ENCODE peak calls at places on chromosomes 5 and 9, in seven cellular contexts. One of them, this sample, is unnamed.

GRCh38 chr9:119736478-119737454 is 367.5 kb upstream of the BRINP1 start:
- DNase-seq in transverse colon: peak
- DNase-seq in GM12892: no peak
- DNase-seq in breast epithelium: no peak
- DNase-seq in upper lobe of left lung: peak
- DNase-seq in Peyer's patch: peak
- DNase-seq in HepG2: no peak
- DNase-seq in this sample: no peak

GRCh38 chr5:94908889-94909480 is 290.5 kb downstream of the SLF1 start:
- DNase-seq in transverse colon: no peak
- DNase-seq in GM12892: no peak
- DNase-seq in breast epithelium: no peak
- DNase-seq in upper lobe of left lung: no peak
- DNase-seq in Peyer's patch: no peak
- DNase-seq in HepG2: peak
- DNase-seq in this sample: no peak

GRCh38 chr5:71533614-71534013 is 53.5 kb upstream of the MCCC2 start:
- DNase-seq in transverse colon: no peak
- DNase-seq in GM12892: no peak
- DNase-seq in breast epithelium: no peak
- DNase-seq in upper lobe of left lung: no peak
- DNase-seq in Peyer's patch: no peak
- DNase-seq in HepG2: no peak
- DNase-seq in this sample: no peak

GRCh38 chr9:91187965-91188344 is 173.8 kb downstream of the AUH start:
- DNase-seq in transverse colon: no peak
- DNase-seq in GM12892: no peak
- DNase-seq in breast epithelium: no peak
- DNase-seq in upper lobe of left lung: no peak
- DNase-seq in Peyer's patch: peak
- DNase-seq in HepG2: no peak
- DNase-seq in this sample: no peak

GRCh38 chr5:92559743-92560142 is 1021.3 kb downstream of the NR2F1-AS1 start:
- DNase-seq in transverse colon: no peak
- DNase-seq in GM12892: no peak
- DNase-seq in breast epithelium: no peak
- DNase-seq in upper lobe of left lung: no peak
- DNase-seq in Peyer's patch: no peak
- DNase-seq in HepG2: no peak
- DNase-seq in this sample: no peak

GRCh38 chr9:6383551-6384225 is 29.3 kb upstream of the UHRF2 start:
- DNase-seq in transverse colon: no peak
- DNase-seq in GM12892: no peak
- DNase-seq in breast epithelium: no peak
- DNase-seq in upper lobe of left lung: no peak
- DNase-seq in Peyer's patch: no peak
- DNase-seq in HepG2: no peak
- DNase-seq in this sample: no peak

GRCh38 chr5:103962023-103962422 is 399.4 kb upstream of the NUDT12 start:
- DNase-seq in transverse colon: no peak
- DNase-seq in GM12892: no peak
- DNase-seq in breast epithelium: no peak
- DNase-seq in upper lobe of left lung: no peak
- DNase-seq in Peyer's patch: no peak
- DNase-seq in HepG2: peak
- DNase-seq in this sample: no peak

GRCh38 chr5:139982975-139983240 is 60.2 kb downstream of the NRG2 start:
- DNase-seq in transverse colon: no peak
- DNase-seq in GM12892: no peak
- DNase-seq in breast epithelium: no peak
- DNase-seq in upper lobe of left lung: no peak
- DNase-seq in Peyer's patch: no peak
- DNase-seq in HepG2: no peak
- DNase-seq in this sample: no peak

GRCh38 chr9:122158202-122158601 is 1.4 kb downstream of the NDUFA8 start:
- DNase-seq in transverse colon: peak
- DNase-seq in GM12892: peak
- DNase-seq in breast epithelium: no peak
- DNase-seq in upper lobe of left lung: no peak
- DNase-seq in Peyer's patch: peak
- DNase-seq in HepG2: peak
- DNase-seq in this sample: peak

GRCh38 chr5:33422191-33422590 is 18.6 kb upstream of the TARS1 start:
- DNase-seq in transverse colon: no peak
- DNase-seq in GM12892: no peak
- DNase-seq in breast epithelium: no peak
- DNase-seq in upper lobe of left lung: no peak
- DNase-seq in Peyer's patch: no peak
- DNase-seq in HepG2: no peak
- DNase-seq in this sample: no peak
- TF ChIP-seq POLR2A in transverse colon: no peak
- TF ChIP-seq POLR2A in GM12892: no peak
- TF ChIP-seq POLR2A in breast epithelium: no peak
- TF ChIP-seq POLR2A in upper lobe of left lung: no peak
- TF ChIP-seq POLR2A in Peyer's patch: no peak
- TF ChIP-seq POLR2A in HepG2: no peak
- TF ChIP-seq POLR2A in this sample: no peak

GRCh38 chr9:27118916-27119315 is 9.9 kb downstream of the TEK start:
- DNase-seq in transverse colon: no peak
- DNase-seq in GM12892: no peak
- DNase-seq in breast epithelium: no peak
- DNase-seq in upper lobe of left lung: no peak
- DNase-seq in Peyer's patch: no peak
- DNase-seq in HepG2: no peak
- DNase-seq in this sample: no peak
- TF ChIP-seq POLR2A in transverse colon: no peak
- TF ChIP-seq POLR2A in GM12892: no peak
- TF ChIP-seq POLR2A in breast epithelium: no peak
- TF ChIP-seq POLR2A in upper lobe of left lung: no peak
- TF ChIP-seq POLR2A in Peyer's patch: no peak
- TF ChIP-seq POLR2A in HepG2: no peak
- TF ChIP-seq POLR2A in this sample: no peak

GRCh38 chr5:862367-863243 is 11.8 kb upstream of the ZDHHC11 start:
- DNase-seq in transverse colon: no peak
- DNase-seq in GM12892: no peak
- DNase-seq in breast epithelium: no peak
- DNase-seq in upper lobe of left lung: peak
- DNase-seq in Peyer's patch: no peak
- DNase-seq in HepG2: no peak
- DNase-seq in this sample: no peak
- TF ChIP-seq POLR2A in transverse colon: no peak
- TF ChIP-seq POLR2A in GM12892: no peak
- TF ChIP-seq POLR2A in breast epithelium: no peak
- TF ChIP-seq POLR2A in upper lobe of left lung: no peak
- TF ChIP-seq POLR2A in Peyer's patch: no peak
- TF ChIP-seq POLR2A in HepG2: no peak
- TF ChIP-seq POLR2A in this sample: no peak

DNA sequence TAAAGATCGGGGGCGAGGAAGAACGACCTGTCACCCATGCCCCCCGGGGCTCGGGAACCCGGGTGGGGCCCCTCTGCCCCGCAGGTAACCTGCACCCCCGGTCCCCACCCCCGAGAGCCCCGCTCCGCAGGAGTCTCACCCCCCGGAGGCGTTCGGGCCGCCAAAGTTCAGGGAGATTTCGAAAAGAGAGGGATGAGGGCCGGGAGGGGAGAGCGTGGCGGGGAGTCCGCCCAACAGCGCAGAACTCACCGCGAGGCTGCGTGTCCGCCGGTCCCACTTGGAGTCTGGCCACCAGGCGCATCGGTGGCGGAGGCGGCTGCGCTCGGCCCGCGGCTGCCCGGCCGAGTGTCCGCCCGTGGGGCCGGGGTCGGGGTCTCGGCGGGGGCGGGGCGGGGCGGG is at the start of gene PHF19:
- DNase-seq in transverse colon: no peak
- DNase-seq in GM12892: peak
- DNase-seq in breast epithelium: no peak
- DNase-seq in upper lobe of left lung: peak
- DNase-seq in Peyer's patch: no peak
- DNase-seq in HepG2: peak
- DNase-seq in this sample: no peak
- TF ChIP-seq POLR2A in transverse colon: no peak
- TF ChIP-seq POLR2A in GM12892: peak
- TF ChIP-seq POLR2A in breast epithelium: no peak
- TF ChIP-seq POLR2A in upper lobe of left lung: no peak
- TF ChIP-seq POLR2A in Peyer's patch: no peak
- TF ChIP-seq POLR2A in HepG2: peak
- TF ChIP-seq POLR2A in this sample: no peak

This sample was measured in testis.